ENCODE peak calls at places on chromosome 14, in five cellular contexts. E, I, H, B and Q are unnamed samples.

GRCh38 chr14:89214221-89214965 is 202.6 kb downstream of the FOXN3 start:
- ATAC-seq in E (no peak), I (peak; percentile 88), H (peak; percentile 82), B (no peak), Q (no peak)

GRCh38 chr14:91901449-91902250 is 34.3 kb upstream of the TC2N start:
- ATAC-seq in E (no peak), I (no peak), H (no peak), B (no peak), Q (no peak)

GRCh38 chr14:75960219-75960618 is 21.6 kb downstream of the TGFB3 start:
- ATAC-seq in E (no peak), I (no peak), H (no peak), B (no peak), Q (no peak)

GRCh38 chr14:90510208-90510607 is 113.4 kb downstream of the CALM1 start:
- ATAC-seq in E (no peak), I (peak; percentile 19), H (no peak), B (no peak), Q (no peak)

GRCh38 chr14:94058128-94058673 is 22.8 kb downstream of the DDX24 start:
- ATAC-seq in E (no peak), I (peak; percentile 9), H (no peak), B (no peak), Q (peak; percentile 25)

GRCh38 chr14:86796221-86797074 is 1196.5 kb downstream of the GALC start:
- ATAC-seq in E (no peak), I (no peak), H (no peak), B (no peak), Q (no peak)

GRCh38 chr14:52279405-52279804 is 11.9 kb downstream of the PTGDR start:
- ATAC-seq in E (no peak), I (peak; percentile 59), H (peak; percentile 94), B (no peak), Q (no peak)

GRCh38 chr14:97388408-97388807 is 591.2 kb downstream of the VRK1 start:
- ATAC-seq in E (no peak), I (no peak), H (no peak), B (no peak), Q (no peak)

GRCh38 chr14:100304825-100305445 is 1.3 kb downstream of the SLC25A29 start:
- ATAC-seq in E (no peak), I (no peak), H (peak; percentile 19), B (no peak), Q (no peak)

GRCh38 chr14:90820958-90821357 is 4.7 kb upstream of the TTC7B start:
- ATAC-seq in E (peak; percentile 96), I (no peak), H (peak; percentile 87), B (peak; percentile 86), Q (peak; percentile 98)

GRCh38 chr14:69357544-69358200 is 40.4 kb downstream of the ERH start:
- ATAC-seq in E (no peak), I (no peak), H (no peak), B (no peak), Q (no peak)

GRCh38 chr14:52061380-52061779 is 7.5 kb downstream of the NID2 start:
- ATAC-seq in E (no peak), I (no peak), H (no peak), B (no peak), Q (no peak)

GRCh38 chr14:48023881-48024280 is 348.5 kb upstream of the MDGA2 start:
- ATAC-seq in E (no peak), I (no peak), H (no peak), B (no peak), Q (no peak)

GRCh38 chr14:76423534-76423933 is 47.6 kb downstream of the ESRRB start:
- ATAC-seq in E (no peak), I (no peak), H (no peak), B (no peak), Q (no peak)

GRCh38 chr14:81193924-81194633 is 26.7 kb downstream of the GTF2A1 start:
- ATAC-seq in E (peak; percentile 43), I (no peak), H (peak; percentile 57), B (peak; percentile 78), Q (peak; percentile 87)

GRCh38 chr14:21941885-21942284 is 268.3 kb upstream of the OR4E1 start:
- ATAC-seq in E (no peak), I (no peak), H (no peak), B (no peak), Q (no peak)

GRCh38 chr14:54776361-54777001 is 126.1 kb downstream of the GCH1 start:
- ATAC-seq in E (peak; percentile 9), I (peak; percentile 64), H (no peak), B (no peak), Q (peak; percentile 36)

GRCh38 chr14:77589099-77589498 is 27.3 kb downstream of the SPTLC2 start:
- ATAC-seq in E (no peak), I (no peak), H (no peak), B (peak; percentile 18), Q (peak; percentile 55)

GRCh38 chr14:57061009-57061711 is 207.5 kb downstream of the EXOC5 start:
- ATAC-seq in E (no peak), I (no peak), H (no peak), B (no peak), Q (peak; percentile 53)

GRCh38 chr14:21244546-21244945 is 24.7 kb downstream of the HNRNPC start:
- ATAC-seq in E (no peak), I (peak; percentile 84), H (peak; percentile 41), B (no peak), Q (no peak)

GRCh38 chr14:37652042-37652441 is 56.6 kb downstream of the TTC6 start:
- ATAC-seq in E (no peak), I (no peak), H (no peak), B (no peak), Q (no peak)

GRCh38 chr14:81221579-81222102 is 882 bp upstream of the GTF2A1 start:
- ATAC-seq in E (no peak), I (no peak), H (no peak), B (no peak), Q (no peak)

GRCh38 chr14:67480011-67480410 is 8.5 kb downstream of the TMEM229B start:
- ATAC-seq in E (no peak), I (no peak), H (no peak), B (no peak), Q (no peak)

GRCh38 chr14:59217011-59217410 is 28.5 kb downstream of the DAAM1 start:
- ATAC-seq in E (no peak), I (no peak), H (no peak), B (no peak), Q (no peak)

GRCh38 chr14:75831971-75832370 is 149.8 kb downstream of the TGFB3 start:
- ATAC-seq in E (no peak), I (peak; percentile 35), H (peak; percentile 89), B (no peak), Q (no peak)

GRCh38 chr14:68441532-68441931 is 351.3 kb downstream of the ZFP36L1 start:
- ATAC-seq in E (no peak), I (no peak), H (no peak), B (no peak), Q (no peak)

GRCh38 chr14:72155379-72155993 is 223.3 kb downstream of the RGS6 start:
- ATAC-seq in E (no peak), I (no peak), H (no peak), B (peak; percentile 39), Q (peak; percentile 81)

GRCh38 chr14:21768875-21769257 is 95.2 kb upstream of the OR4E1 start:
- ATAC-seq in E (no peak), I (no peak), H (no peak), B (peak; percentile 9), Q (peak; percentile 38)

GRCh38 chr14:21652209-21652808 is 1.3 kb upstream of the OR4E2 start:
- ATAC-seq in E (no peak), I (no peak), H (no peak), B (no peak), Q (no peak)

GRCh38 chr14:95183532-95184412 is 26.4 kb upstream of the DICER1 start:
- ATAC-seq in E (no peak), I (no peak), H (no peak), B (no peak), Q (no peak)